ENCODE peak calls at places on chromosomes 7 and 10, in eight cellular contexts. T is ovary; Z is heart right ventricle; A is activated T-cell treated with anti-CD3 and anti-CD28 coated beads for 24 hours; V is NCI-H510A; X is PC-3; S is activated naive CD8-positive, alpha-beta T cell treated with anti-CD3 and anti-CD28 coated beads, Interleukin-2, amount 50 U/mL, for 24 hours; W is cardiac fibroblast. R is an unnamed sample.

GRCh38 chr7:42091461-42092229 is 145.4 kb downstream of the GLI3 start:
- DNase-seq in T (no peak), Z (no peak), A (no peak), V (no peak), X (peak), S (no peak), W (no peak), R (no peak)

GRCh38 chr7:2201686-2202360 is 30.9 kb downstream of the MAD1L1 start:
- DNase-seq in T (peak), Z (no peak), A (no peak), V (no peak), X (no peak), S (no peak), W (peak), R (no peak)

GRCh38 chr10:22229756-22230330 is 12.0 kb upstream of the EBLN1 start:
- DNase-seq in T (no peak), Z (no peak), A (no peak), V (no peak), X (peak), S (no peak), W (no peak), R (no peak)

GRCh38 chr7:155166673-155167370 is 96.7 kb downstream of the HTR5A start:
- DNase-seq in T (no peak), Z (no peak), A (no peak), V (no peak), X (peak), S (no peak), W (peak), R (peak)

GRCh38 chr10:131548176-131548575 is 236.7 kb upstream of the TCERG1L start:
- DNase-seq in T (no peak), Z (no peak), A (no peak), V (no peak), X (no peak), S (no peak), W (no peak), R (no peak)

GRCh38 chr7:50667789-50668226 is 102.6 kb upstream of the DDC start:
- DNase-seq in T (no peak), Z (peak), A (no peak), V (no peak), X (no peak), S (no peak), W (peak), R (no peak)

GRCh38 chr10:24239289-24239688 is 30.4 kb downstream of the KIAA1217 start:
- DNase-seq in T (no peak), Z (no peak), A (no peak), V (no peak), X (no peak), S (no peak), W (no peak), R (no peak)

GRCh38 chr10:72275351-72276012 is 1.8 kb downstream of the DDIT4 start:
- DNase-seq in T (peak), Z (peak), A (no peak), V (peak), X (no peak), S (no peak), W (peak), R (no peak)

GRCh38 chr10:62511656-62512055 is 137.5 kb downstream of the ZNF365 start:
- DNase-seq in T (no peak), Z (no peak), A (no peak), V (no peak), X (no peak), S (no peak), W (no peak), R (no peak)

GRCh38 chr7:665751-666453 is 60.6 kb upstream of the DNAAF5 start:
- DNase-seq in T (peak), Z (peak), A (no peak), V (no peak), X (no peak), S (no peak), W (peak), R (no peak)

GRCh38 chr10:132875435-132875834 is 66.9 kb downstream of the CFAP46 start:
- DNase-seq in T (no peak), Z (no peak), A (no peak), V (no peak), X (no peak), S (no peak), W (no peak), R (no peak)

R was measured in stimulated activated naive CD4-positive, alpha-beta T cell treated with Interleukin-2 at 50 U/mL for 16 hours.